ENCODE peak calls at places on chromosomes 5 and 9, in four cellular contexts. D is SK-N-SH, B is psoas muscle, R is colonic mucosa. Y is an unnamed sample. For H3K4me1, the result is how much of the 10 kb centered on the place peaks cover.

GRCh38 chr9:12813533-12813932 is 38.7 kb downstream of the LURAP1L start:
- DNase-seq in D (no peak), B (no peak), R (no peak), Y (no peak)

GRCh38 chr5:172235132-172235780 is 41.3 kb downstream of the EFCAB9 start:
- DNase-seq in D (no peak), B (no peak), R (no peak), Y (no peak)

GRCh38 chr5:62718368-62718767 is 139.7 kb downstream of the LRRC70 start:
- DNase-seq in D (no peak), B (no peak), R (no peak), Y (no peak)

GRCh38 chr5:174145821-174146220 is 100.3 kb downstream of the NSG2 start:
- DNase-seq in D (peak), B (no peak), R (no peak), Y (no peak)

GRCh38 chr9:12640021-12640587 is 53.1 kb upstream of the TYRP1 start:
- DNase-seq in D (peak), B (no peak), R (no peak), Y (no peak)

GRCh38 chr5:33257807-33258491 is 182.8 kb upstream of the TARS1 start:
- DNase-seq in D (no peak), B (no peak), R (no peak), Y (no peak)

GRCh38 chr9:13589044-13589737 is 309.7 kb upstream of the MPDZ start:
- DNase-seq in D (no peak), B (no peak), R (no peak), Y (no peak)

GRCh38 chr9:93843396-93843795 is 111.8 kb downstream of the BARX1 start:
- DNase-seq in D (no peak), B (no peak), R (no peak), Y (no peak)

GRCh38 chr9:14323083-14323968 is 9.4 kb upstream of the NFIB start:
- DNase-seq in D (no peak), B (no peak), R (no peak), Y (no peak)

GRCh38 chr5:118761814-118762213 is 226.5 kb downstream of the DTWD2 start:
- DNase-seq in D (no peak), B (no peak), R (no peak), Y (no peak)

GRCh38 chr9:122348288-122348777 is 22.5 kb upstream of the PTGS1 start:
- DNase-seq in D (no peak), B (no peak), R (no peak), Y (no peak)

GRCh38 chr9:129412814-129413536 is 207.9 kb downstream of the C9orf50 start:
- DNase-seq in D (peak), B (peak), R (peak), Y (peak)

GRCh38 chr5:14364576-14365472 is 216.8 kb upstream of the OTULINL start:
- DNase-seq in D (peak), B (no peak), R (peak), Y (peak)

GRCh38 chr9:32992596-32993238 is 8.7 kb downstream of the APTX start:
- DNase-seq in D (no peak), B (no peak), R (no peak), Y (no peak)

GRCh38 chr5:44714871-44715580 is 93.7 kb upstream of the MRPS30 start:
- DNase-seq in D (no peak), B (no peak), R (no peak), Y (no peak)

GRCh38 chr9:16131269-16131668 is 578.4 kb downstream of the CCDC171 start:
- DNase-seq in D (no peak), B (no peak), R (no peak), Y (no peak)

GRCh38 chr5:159910207-159910842 is 6.0 kb upstream of the ADRA1B start:
- DNase-seq in D (no peak), B (no peak), R (no peak), Y (no peak)

GRCh38 chr5:180291234-180291940 is 496 bp downstream of the MAPK9 start:
- DNase-seq in D (no peak), B (no peak), R (peak), Y (peak)

GRCh38 chr5:97141031-97141430 is 1.4 kb downstream of the LIX1 start:
- DNase-seq in D (no peak), B (no peak), R (no peak), Y (no peak)
- H3K27ac ChIP-seq in D (no peak), B (no peak), R (no peak), Y (no peak)

DNA sequence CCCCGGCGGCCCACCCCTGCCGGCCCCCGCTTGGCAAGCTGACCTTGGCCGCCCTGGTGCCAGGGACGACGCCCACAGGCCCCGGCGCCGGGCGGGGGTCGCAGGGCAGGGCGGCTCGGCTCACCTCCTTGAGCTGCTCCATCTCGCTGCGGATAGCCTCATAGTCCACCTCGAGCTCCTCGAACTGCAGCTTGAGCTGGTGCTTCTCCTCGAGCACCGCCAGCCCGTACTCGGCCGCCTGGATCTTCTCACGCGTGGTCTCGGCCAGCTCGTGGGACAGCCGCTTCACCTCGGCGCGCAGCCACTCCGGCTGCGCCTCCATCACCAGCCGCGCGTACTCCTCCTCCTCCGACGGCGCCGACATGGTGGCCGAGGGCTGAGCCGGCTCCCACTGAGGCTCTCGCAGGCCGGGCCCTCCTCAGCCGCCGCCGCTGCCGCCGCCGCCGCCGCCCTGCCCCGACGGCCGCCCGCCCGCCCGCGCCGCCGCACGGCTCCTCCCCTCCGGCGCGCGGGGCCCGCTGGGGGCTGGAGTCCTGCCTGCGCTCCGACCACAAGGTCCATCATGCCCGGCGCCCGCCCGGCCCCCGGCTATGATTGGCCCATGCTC is at the start of gene BICD2:
- DNase-seq in D (peak), B (no peak), R (no peak), Y (no peak)
- H3K4me1 ChIP-seq in D (under half), B (under half), R (under half), Y (under half)

GRCh38 chr5:135704616-135705015 is 125.8 kb upstream of the CXCL14 start:
- DNase-seq in D (no peak), B (no peak), R (no peak), Y (no peak)
- H3K27ac ChIP-seq in D (no peak), B (no peak), R (no peak), Y (no peak)

GRCh38 chr5:369151-369939 is 47.8 kb downstream of the AHRR start:
- DNase-seq in D (no peak), B (no peak), R (peak), Y (peak)
- H3K4me1 ChIP-seq in D (under half), B (under half), R (under half), Y (under half)

GRCh38 chr5:57456056-57456455 is 26.6 kb downstream of the ACTBL2 start:
- DNase-seq in D (no peak), B (no peak), R (peak), Y (no peak)

GRCh38 chr5:57452885-57453284 is 29.7 kb downstream of the ACTBL2 start:
- DNase-seq in D (no peak), B (no peak), R (no peak), Y (no peak)

GRCh38 chr5:57455511-57455910 is 27.1 kb downstream of the ACTBL2 start:
- DNase-seq in D (no peak), B (no peak), R (no peak), Y (no peak)

GRCh38 chr5:57454896-57455295 is 27.7 kb downstream of the ACTBL2 start:
- DNase-seq in D (no peak), B (no peak), R (no peak), Y (no peak)

GRCh38 chr5:57453728-57454127 is 28.9 kb downstream of the ACTBL2 start:
- DNase-seq in D (no peak), B (no peak), R (no peak), Y (no peak)
- H3K27ac ChIP-seq in D (no peak), B (no peak), R (no peak), Y (no peak)

DNA sequence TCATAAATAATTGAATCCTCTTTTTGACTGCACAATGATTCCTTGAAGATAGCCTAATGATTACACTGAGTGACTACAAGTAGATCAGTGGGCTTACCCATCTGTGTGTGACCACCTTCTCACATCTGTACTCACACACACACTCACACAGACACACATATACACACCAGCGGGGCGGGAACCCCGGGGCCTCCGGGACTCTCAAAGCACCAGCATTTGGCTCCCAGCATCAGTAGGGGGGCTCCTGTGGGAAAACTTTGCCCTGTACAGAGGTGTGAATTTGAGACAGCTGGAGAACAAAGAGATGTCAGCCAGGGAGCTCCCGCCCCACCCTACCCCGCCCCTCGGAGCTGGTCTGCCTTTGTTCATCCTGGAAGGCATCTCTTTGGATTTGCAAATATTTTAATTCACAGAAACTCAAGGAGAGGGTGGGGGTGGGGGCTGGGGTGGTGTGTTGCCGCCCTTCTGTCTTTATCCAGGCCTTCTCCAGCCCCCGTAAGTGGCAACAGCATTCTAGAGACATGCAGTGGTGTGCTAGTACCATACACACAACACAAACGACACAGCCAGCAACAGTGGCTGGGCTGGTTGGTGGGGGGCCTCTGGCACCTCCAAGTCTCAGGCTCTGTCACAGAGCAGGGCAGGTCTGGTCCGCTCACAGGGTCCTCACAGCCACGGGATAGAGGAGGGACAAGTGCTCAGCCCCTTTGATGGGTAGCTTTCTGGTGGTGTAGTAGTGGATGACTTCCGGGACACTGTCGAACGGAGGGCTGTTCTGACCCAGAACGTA is 15.4 kb upstream of the SLC25A51 start:
- DNase-seq in D (no peak), B (no peak), R (no peak), Y (no peak)
- H3K4me1 ChIP-seq in D (under half), B (under half), R (under half), Y (under half)

GRCh38 chr5:123511290-123511647 is 708 bp upstream of the CSNK1G3 start:
- DNase-seq in D (no peak), B (no peak), R (no peak), Y (no peak)
- H3K27ac ChIP-seq in D (peak), B (peak), R (peak), Y (peak)

DNA sequence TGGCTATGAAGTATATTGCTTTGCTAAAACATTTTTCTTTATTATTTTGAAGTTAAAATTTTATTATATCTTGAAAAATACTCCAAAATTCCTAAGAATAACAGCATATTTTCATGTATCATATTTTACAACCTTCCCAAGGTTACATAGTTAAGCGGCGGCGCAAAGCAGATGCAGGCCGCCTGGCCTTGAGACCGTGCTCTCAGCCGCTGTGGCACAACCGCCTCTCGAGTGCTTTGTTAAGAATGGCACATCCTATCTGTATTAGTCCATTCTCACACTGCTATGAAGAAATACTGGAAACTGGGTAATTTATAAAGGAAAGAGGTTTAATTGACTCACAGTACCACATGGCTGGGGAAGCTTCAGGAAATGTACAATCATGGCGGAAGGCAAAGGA is 228.8 kb downstream of the ARRDC3 start:
- DNase-seq in D (no peak), B (no peak), R (no peak), Y (no peak)
- H3K4me1 ChIP-seq in D (under half), B (under half), R (under half), Y (under half)

DNA sequence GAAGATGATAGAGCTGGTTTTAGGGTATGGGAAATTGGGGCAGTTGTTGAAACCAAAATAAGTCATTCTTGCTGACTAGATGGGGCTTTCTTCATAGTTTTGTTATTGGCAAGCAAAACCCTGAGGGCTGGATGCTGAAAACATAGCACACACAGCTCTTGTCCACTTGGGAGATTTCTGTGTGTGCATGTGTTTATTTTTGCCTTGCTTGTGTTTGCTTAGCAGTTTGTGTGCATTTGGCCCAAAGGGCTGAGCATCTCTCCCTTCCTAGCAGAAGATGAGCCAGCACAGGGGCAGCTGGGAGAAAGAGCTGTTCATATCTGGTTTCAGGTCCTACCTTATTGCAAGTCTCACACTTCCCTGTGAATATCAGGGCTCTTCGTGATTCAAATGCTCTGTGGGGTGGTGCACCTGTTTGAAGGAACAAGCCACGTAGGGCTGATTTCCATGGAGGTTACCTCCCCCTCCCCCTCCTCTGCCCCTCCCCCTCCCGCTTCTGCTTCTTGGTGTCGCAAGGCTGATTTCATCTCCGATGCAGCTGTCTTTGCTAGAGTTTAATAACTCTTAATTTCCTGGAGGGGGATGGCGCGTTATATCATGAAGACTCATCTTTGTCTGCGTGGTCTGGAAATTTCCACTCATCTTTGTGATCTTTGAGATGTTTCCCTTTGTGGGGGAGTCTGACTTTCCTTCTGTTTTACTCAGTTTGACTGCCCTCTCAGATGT is 296.5 kb downstream of the ARHGAP26 start:
- DNase-seq in D (no peak), B (peak), R (no peak), Y (peak)
- H3K27ac ChIP-seq in D (peak), B (peak), R (peak), Y (no peak)

GRCh38 chr5:116862632-116863455 is 288.2 kb upstream of the SEMA6A start:
- DNase-seq in D (no peak), B (no peak), R (no peak), Y (no peak)
- H3K4me1 ChIP-seq in D (under half), B (under half), R (under half), Y (under half)